ENCODE peak calls at places on chromosome X, in four cellular contexts. O is astrocyte of the spinal cord, C is cardiac muscle cell, I is BJ. E is an unnamed sample.

GRCh38 chrX:136039968-136040367 is 54.7 kb downstream of the SLC9A6 start:
- DNase-seq in O (no peak), C (no peak), I (no peak), E (no peak)

GRCh38 chrX:48487362-48487785 is 11.4 kb downstream of the FTSJ1 start:
- DNase-seq in O (peak), C (no peak), I (peak), E (peak)

GRCh38 chrX:58025979-58026378 is 115.7 kb upstream of the ZXDA start:
- DNase-seq in O (no peak), C (no peak), I (no peak), E (peak)

GRCh38 chrX:79081895-79082512 is 62.5 kb upstream of the GPR174 start:
- DNase-seq in O (peak), C (peak), I (no peak), E (peak)

GRCh38 chrX:21940356-21940829 is at the start of gene SMS:
- DNase-seq in O (peak), C (peak), I (no peak), E (peak)

GRCh38 chrX:134803060-134803459 is 144.8 kb upstream of the PLAC1 start:
- DNase-seq in O (no peak), C (no peak), I (no peak), E (no peak)

GRCh38 chrX:71541546-71542022 is 8.7 kb downstream of the OGT start:
- DNase-seq in O (peak), C (no peak), I (peak), E (peak)

GRCh38 chrX:15686818-15687685 is 22.4 kb upstream of the CLTRN start:
- DNase-seq in O (peak), C (peak), I (no peak), E (peak)

GRCh38 chrX:131977619-131978018 is 45.5 kb upstream of the STK26 start:
- DNase-seq in O (peak), C (no peak), I (no peak), E (no peak)

GRCh38 chrX:149371984-149372383 is 133.1 kb downstream of the IDS start:
- DNase-seq in O (no peak), C (no peak), I (no peak), E (no peak)

GRCh38 chrX:150508018-150508417 is 60.4 kb upstream of the MTM1 start:
- DNase-seq in O (no peak), C (no peak), I (no peak), E (no peak)

GRCh38 chrX:101744085-101744484 is 84.4 kb upstream of the ARMCX2 start:
- DNase-seq in O (peak), C (no peak), I (no peak), E (peak)

GRCh38 chrX:37347420-37347819 is 1.7 kb upstream of the PRRG1 start:
- DNase-seq in O (peak), C (no peak), I (no peak), E (peak)

GRCh38 chrX:41824551-41824950 is 98.8 kb downstream of the CASK start:
- DNase-seq in O (peak), C (no peak), I (no peak), E (peak)

GRCh38 chrX:68462653-68463052 is 29.4 kb upstream of the OPHN1 start:
- DNase-seq in O (peak), C (peak), I (no peak), E (peak)

GRCh38 chrX:153571159-153571908 is 27.6 kb downstream of the CCNQ start:
- DNase-seq in O (no peak), C (no peak), I (no peak), E (no peak)

GRCh38 chrX:148501121-148502066 is 977 bp downstream of the AFF2 start:
- DNase-seq in O (no peak), C (peak), I (no peak), E (peak)

GRCh38 chrX:135463937-135464336 is 42.2 kb downstream of the SMIM10L2A start:
- DNase-seq in O (no peak), C (no peak), I (no peak), E (peak)

GRCh38 chrX:55135171-55135570 is 46.4 kb downstream of the PAGE2 start:
- DNase-seq in O (peak), C (peak), I (no peak), E (peak)

GRCh38 chrX:39827959-39828358 is 269.8 kb downstream of the BCOR start:
- DNase-seq in O (no peak), C (no peak), I (no peak), E (no peak)

GRCh38 chrX:110143454-110144210 is 140.7 kb downstream of the TMEM164 start:
- DNase-seq in O (no peak), C (no peak), I (no peak), E (no peak)

GRCh38 chrX:136210806-136211205 is 40.4 kb downstream of the MAP7D3 start:
- DNase-seq in O (no peak), C (no peak), I (no peak), E (peak)

GRCh38 chrX:38260231-38260630 is 39.6 kb upstream of the SRPX start:
- DNase-seq in O (peak), C (peak), I (no peak), E (peak)

GRCh38 chrX:69153060-69153730 is 12.1 kb downstream of the PJA1 start:
- DNase-seq in O (no peak), C (peak), I (no peak), E (peak)

GRCh38 chrX:5870238-5870637 is 358.4 kb downstream of the NLGN4X start:
- DNase-seq in O (no peak), C (no peak), I (no peak), E (no peak)

GRCh38 chrX:135302269-135302873 is 6.9 kb upstream of the ETDC start:
- DNase-seq in O (no peak), C (no peak), I (no peak), E (no peak)

GRCh38 chrX:18701621-18702361 is 5.7 kb upstream of the PPEF1 start:
- DNase-seq in O (peak), C (no peak), I (no peak), E (peak)
- H3K4me3 ChIP-seq in O (no peak), C (no peak), I (no peak), E (no peak)

GRCh38 chrX:10157032-10157341 is 212 bp downstream of the CLCN4 start:
- DNase-seq in O (peak), C (no peak), I (no peak), E (no peak)
- H3K4me3 ChIP-seq in O (peak), C (peak), I (no peak), E (peak)

GRCh38 chrX:497201-497710 is 110.5 kb upstream of the PPP2R3B start:
- DNase-seq in O (no peak), C (no peak), I (no peak), E (no peak)

GRCh38 chrX:500481-501010 is 113.8 kb upstream of the PPP2R3B start:
- DNase-seq in O (no peak), C (no peak), I (no peak), E (no peak)

DNA sequence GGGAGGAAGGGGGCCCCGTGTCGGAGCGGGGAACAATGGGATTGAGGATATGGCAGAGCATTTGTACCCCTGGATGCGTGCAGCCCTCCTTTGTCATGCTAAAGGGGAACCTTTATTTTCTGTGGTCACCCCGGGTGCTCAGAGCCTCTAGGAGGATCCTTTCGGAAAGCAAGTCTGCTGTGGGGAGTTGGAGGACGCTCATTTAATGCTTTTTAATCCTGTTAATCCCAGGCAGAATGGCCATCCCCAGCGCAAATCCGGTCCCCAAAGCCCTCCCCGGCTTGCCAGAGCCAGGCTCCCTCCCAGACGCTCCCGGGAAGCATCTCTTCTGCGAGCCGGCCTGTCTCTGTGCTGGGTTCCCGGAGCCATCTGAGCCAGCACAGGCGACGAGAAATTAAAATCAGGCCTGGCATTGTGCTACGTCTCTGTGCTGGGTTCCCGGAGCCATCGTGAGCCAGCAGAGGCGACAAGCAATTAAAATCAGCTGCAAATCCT is 113.2 kb upstream of the PPP2R3B start:
- DNase-seq in O (no peak), C (no peak), I (no peak), E (no peak)
- H3K4me3 ChIP-seq in O (no peak), C (no peak), I (no peak), E (no peak)

GRCh38 chrX:65985211-65985610 is 54.7 kb downstream of the VSIG4 start:
- DNase-seq in O (no peak), C (no peak), I (no peak), E (no peak)
- H3K4me3 ChIP-seq in O (no peak), C (no peak), I (no peak), E (no peak)

GRCh38 chrX:119573222-119573621 is 1.1 kb upstream of the UBE2A start:
- DNase-seq in O (no peak), C (no peak), I (no peak), E (no peak)
- H3K4me3 ChIP-seq in O (peak), C (peak), I (peak), E (peak)